ENCODE peak calls at places on chromosome 18, in seven cellular contexts. One of them, this sample, is unnamed.

GRCh38 chr18:58556333-58557012 is 72.4 kb downstream of the ALPK2 start:
- DNase-seq in heart left ventricle: peak; percentile 70
- DNase-seq in Peyer's patch: peak; percentile 54
- DNase-seq in endothelial cell of umbilical vein: no peak
- DNase-seq in spleen: no peak
- DNase-seq in esophagus squamous epithelium: no peak
- DNase-seq in ovary: no peak
- DNase-seq in this sample: no peak

GRCh38 chr18:23585007-23585871 is 1.1 kb downstream of the NPC1 start:
- DNase-seq in endothelial cell of umbilical vein: peak; percentile 40
- DNase-seq in heart left ventricle: no peak
- DNase-seq in spleen: no peak
- DNase-seq in esophagus squamous epithelium: no peak
- DNase-seq in Peyer's patch: peak; percentile 37
- DNase-seq in ovary: no peak
- DNase-seq in this sample: no peak

GRCh38 chr18:12159446-12159845 is 65.8 kb downstream of the ANKRD62 start:
- DNase-seq in endothelial cell of umbilical vein: no peak
- DNase-seq in ovary: no peak
- DNase-seq in esophagus squamous epithelium: no peak
- DNase-seq in heart left ventricle: no peak
- DNase-seq in spleen: no peak
- DNase-seq in Peyer's patch: no peak
- DNase-seq in this sample: no peak

GRCh38 chr18:46547520-46547919 is 109.5 kb downstream of the LOXHD1 start:
- DNase-seq in spleen: no peak
- DNase-seq in Peyer's patch: no peak
- DNase-seq in esophagus squamous epithelium: no peak
- DNase-seq in heart left ventricle: no peak
- DNase-seq in endothelial cell of umbilical vein: no peak
- DNase-seq in ovary: no peak
- DNase-seq in this sample: no peak

GRCh38 chr18:74742573-74742972 is 144.9 kb downstream of the ZNF407 start:
- DNase-seq in spleen: no peak
- DNase-seq in Peyer's patch: no peak
- DNase-seq in ovary: no peak
- DNase-seq in endothelial cell of umbilical vein: no peak
- DNase-seq in esophagus squamous epithelium: no peak
- DNase-seq in heart left ventricle: no peak
- DNase-seq in this sample: no peak

GRCh38 chr18:48711651-48712486 is 173.0 kb downstream of the CTIF start:
- DNase-seq in endothelial cell of umbilical vein: peak; percentile 51
- DNase-seq in spleen: peak; percentile 56
- DNase-seq in heart left ventricle: peak; percentile 44
- DNase-seq in Peyer's patch: peak; percentile 18
- DNase-seq in ovary: no peak
- DNase-seq in esophagus squamous epithelium: no peak
- DNase-seq in this sample: no peak

GRCh38 chr18:48475635-48476549 is 62.9 kb upstream of the CTIF start:
- DNase-seq in esophagus squamous epithelium: no peak
- DNase-seq in heart left ventricle: no peak
- DNase-seq in endothelial cell of umbilical vein: peak; percentile 78
- DNase-seq in ovary: peak; percentile 57
- DNase-seq in spleen: no peak
- DNase-seq in Peyer's patch: no peak
- DNase-seq in this sample: no peak

GRCh38 chr18:57062841-57063240 is 84.0 kb upstream of the BOD1L2 start:
- DNase-seq in esophagus squamous epithelium: no peak
- DNase-seq in spleen: no peak
- DNase-seq in ovary: no peak
- DNase-seq in endothelial cell of umbilical vein: no peak
- DNase-seq in Peyer's patch: no peak
- DNase-seq in heart left ventricle: no peak
- DNase-seq in this sample: no peak

GRCh38 chr18:59697236-59697932 is at the start of gene CCBE1:
- DNase-seq in Peyer's patch: no peak
- DNase-seq in heart left ventricle: peak; percentile 80
- DNase-seq in spleen: no peak
- DNase-seq in esophagus squamous epithelium: no peak
- DNase-seq in ovary: peak; percentile 89
- DNase-seq in endothelial cell of umbilical vein: peak; percentile 34
- DNase-seq in this sample: peak; percentile 36

GRCh38 chr18:41940506-41941215 is 14.4 kb upstream of the PIK3C3 start:
- DNase-seq in Peyer's patch: no peak
- DNase-seq in heart left ventricle: no peak
- DNase-seq in endothelial cell of umbilical vein: no peak
- DNase-seq in ovary: no peak
- DNase-seq in esophagus squamous epithelium: no peak
- DNase-seq in spleen: no peak
- DNase-seq in this sample: no peak

GRCh38 chr18:7201096-7201495 is 29.8 kb upstream of the LRRC30 start:
- DNase-seq in heart left ventricle: no peak
- DNase-seq in esophagus squamous epithelium: no peak
- DNase-seq in ovary: no peak
- DNase-seq in endothelial cell of umbilical vein: no peak
- DNase-seq in spleen: no peak
- DNase-seq in Peyer's patch: no peak
- DNase-seq in this sample: no peak

DNA sequence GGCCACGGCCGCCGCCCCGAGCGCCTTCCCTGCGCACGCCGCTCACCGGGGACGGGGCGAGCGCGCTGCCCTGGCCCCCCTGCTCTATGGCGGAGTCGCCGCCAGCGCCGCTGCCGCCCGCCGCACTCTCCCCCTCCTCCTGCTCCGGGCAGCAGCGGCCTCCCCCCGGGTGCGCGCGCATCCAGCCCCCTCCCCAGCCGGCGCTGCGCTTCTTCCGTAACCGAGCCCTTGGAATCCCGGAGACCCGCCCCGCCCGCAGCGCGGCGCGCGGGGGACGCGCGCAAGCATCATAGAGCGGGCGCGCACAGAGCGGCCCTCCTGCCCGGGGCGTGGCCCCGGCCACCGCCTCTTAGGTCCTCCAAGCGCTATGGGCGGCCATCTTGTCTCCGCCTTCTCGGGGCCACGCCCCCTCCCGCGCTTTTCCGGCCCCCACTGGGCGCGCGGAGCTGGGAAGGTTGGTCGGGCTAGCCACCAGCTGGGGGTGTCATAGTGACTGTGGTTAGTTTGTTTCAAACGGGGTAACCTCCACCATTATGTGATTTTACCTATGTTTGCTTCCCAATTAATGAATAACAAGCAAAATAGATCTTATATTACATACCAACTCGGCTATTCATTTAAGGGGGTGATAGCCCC is at the start of gene MBD2:
- DNase-seq in heart left ventricle: peak; percentile 97
- DNase-seq in esophagus squamous epithelium: peak; percentile 79
- DNase-seq in endothelial cell of umbilical vein: peak; percentile 98
- DNase-seq in ovary: peak; percentile 95
- DNase-seq in Peyer's patch: peak; percentile 93
- DNase-seq in spleen: peak; percentile 99
- DNase-seq in this sample: peak; percentile 93
- TF ChIP-seq CTCF in heart left ventricle: peak; percentile 62
- TF ChIP-seq CTCF in esophagus squamous epithelium: peak; percentile 13
- TF ChIP-seq CTCF in endothelial cell of umbilical vein: no peak
- TF ChIP-seq CTCF in ovary: no peak
- TF ChIP-seq CTCF in Peyer's patch: peak; percentile 31
- TF ChIP-seq CTCF in spleen: peak; percentile 18
- TF ChIP-seq CTCF in this sample: no peak

GRCh38 chr18:21612125-21613100 is at the start of gene SNRPD1:
- DNase-seq in spleen: peak; percentile 98
- DNase-seq in esophagus squamous epithelium: peak; percentile 19
- DNase-seq in Peyer's patch: peak; percentile 77
- DNase-seq in ovary: peak; percentile 90
- DNase-seq in endothelial cell of umbilical vein: peak; percentile 96
- DNase-seq in heart left ventricle: peak; percentile 93
- DNase-seq in this sample: peak; percentile 95
- TF ChIP-seq POLR2A in spleen: no peak
- TF ChIP-seq POLR2A in esophagus squamous epithelium: peak; percentile 30
- TF ChIP-seq POLR2A in Peyer's patch: peak; percentile 38
- TF ChIP-seq POLR2A in ovary: peak; percentile 41
- TF ChIP-seq POLR2A in endothelial cell of umbilical vein: peak; percentile 94
- TF ChIP-seq POLR2A in heart left ventricle: no peak
- TF ChIP-seq POLR2A in this sample: no peak

GRCh38 chr18:32461704-32462272 is 8.9 kb downstream of the GAREM1 start:
- DNase-seq in heart left ventricle: no peak
- DNase-seq in spleen: no peak
- DNase-seq in endothelial cell of umbilical vein: no peak
- DNase-seq in ovary: no peak
- DNase-seq in esophagus squamous epithelium: no peak
- DNase-seq in Peyer's patch: no peak
- DNase-seq in this sample: no peak
- TF ChIP-seq CTCF in heart left ventricle: no peak
- TF ChIP-seq CTCF in spleen: no peak
- TF ChIP-seq CTCF in endothelial cell of umbilical vein: no peak
- TF ChIP-seq CTCF in ovary: no peak
- TF ChIP-seq CTCF in esophagus squamous epithelium: no peak
- TF ChIP-seq CTCF in Peyer's patch: no peak
- TF ChIP-seq CTCF in this sample: no peak

GRCh38 chr18:33472554-33472953 is 32.0 kb upstream of the CCDC178 start:
- DNase-seq in Peyer's patch: no peak
- DNase-seq in endothelial cell of umbilical vein: no peak
- DNase-seq in esophagus squamous epithelium: no peak
- DNase-seq in spleen: no peak
- DNase-seq in heart left ventricle: no peak
- DNase-seq in ovary: no peak
- DNase-seq in this sample: no peak

GRCh38 chr18:33467531-33467930 is 27.0 kb upstream of the CCDC178 start:
- DNase-seq in Peyer's patch: no peak
- DNase-seq in heart left ventricle: no peak
- DNase-seq in esophagus squamous epithelium: no peak
- DNase-seq in endothelial cell of umbilical vein: no peak
- DNase-seq in ovary: no peak
- DNase-seq in spleen: no peak
- DNase-seq in this sample: no peak

GRCh38 chr18:33470229-33470628 is 29.7 kb upstream of the CCDC178 start:
- DNase-seq in Peyer's patch: no peak
- DNase-seq in heart left ventricle: no peak
- DNase-seq in spleen: no peak
- DNase-seq in esophagus squamous epithelium: no peak
- DNase-seq in ovary: no peak
- DNase-seq in endothelial cell of umbilical vein: no peak
- DNase-seq in this sample: no peak

GRCh38 chr18:33466822-33467221 is 26.3 kb upstream of the CCDC178 start:
- DNase-seq in spleen: no peak
- DNase-seq in esophagus squamous epithelium: no peak
- DNase-seq in endothelial cell of umbilical vein: no peak
- DNase-seq in heart left ventricle: no peak
- DNase-seq in Peyer's patch: no peak
- DNase-seq in ovary: no peak
- DNase-seq in this sample: no peak

GRCh38 chr18:33469699-33470098 is 29.2 kb upstream of the CCDC178 start:
- DNase-seq in spleen: no peak
- DNase-seq in heart left ventricle: no peak
- DNase-seq in Peyer's patch: no peak
- DNase-seq in esophagus squamous epithelium: no peak
- DNase-seq in endothelial cell of umbilical vein: no peak
- DNase-seq in ovary: no peak
- DNase-seq in this sample: no peak
- TF ChIP-seq POLR2A in spleen: no peak
- TF ChIP-seq POLR2A in heart left ventricle: no peak
- TF ChIP-seq POLR2A in Peyer's patch: no peak
- TF ChIP-seq POLR2A in esophagus squamous epithelium: no peak
- TF ChIP-seq POLR2A in endothelial cell of umbilical vein: no peak
- TF ChIP-seq POLR2A in ovary: no peak
- TF ChIP-seq POLR2A in this sample: no peak

DNA sequence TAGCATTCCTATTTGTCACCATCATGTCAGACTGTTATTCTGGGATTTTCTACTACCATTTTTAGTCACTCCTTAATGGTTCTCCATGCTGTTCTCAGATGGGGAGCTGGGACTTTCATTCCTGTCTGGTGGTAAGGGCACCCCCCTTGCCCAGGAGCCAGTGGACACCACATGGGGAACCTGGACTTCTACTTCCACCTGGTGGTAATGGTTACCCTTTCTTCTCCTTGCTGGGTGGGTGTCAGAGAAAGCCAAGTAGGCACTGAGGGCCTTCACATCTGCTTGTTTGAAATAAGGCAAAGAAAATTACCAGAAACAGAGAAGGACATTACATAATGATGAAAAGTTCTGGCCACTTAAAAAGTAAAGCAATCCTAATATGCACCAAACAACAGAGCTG is 239.8 kb downstream of the FHOD3 start:
- DNase-seq in Peyer's patch: no peak
- DNase-seq in endothelial cell of umbilical vein: no peak
- DNase-seq in esophagus squamous epithelium: no peak
- DNase-seq in heart left ventricle: no peak
- DNase-seq in ovary: no peak
- DNase-seq in spleen: no peak
- DNase-seq in this sample: no peak
- TF ChIP-seq CTCF in Peyer's patch: no peak
- TF ChIP-seq CTCF in endothelial cell of umbilical vein: no peak
- TF ChIP-seq CTCF in esophagus squamous epithelium: no peak
- TF ChIP-seq CTCF in heart left ventricle: no peak
- TF ChIP-seq CTCF in ovary: no peak
- TF ChIP-seq CTCF in spleen: no peak
- TF ChIP-seq CTCF in this sample: no peak

GRCh38 chr18:61955644-61956043 is 62.8 kb upstream of the RNF152 start:
- DNase-seq in esophagus squamous epithelium: no peak
- DNase-seq in endothelial cell of umbilical vein: peak; percentile 56
- DNase-seq in Peyer's patch: no peak
- DNase-seq in ovary: no peak
- DNase-seq in spleen: no peak
- DNase-seq in heart left ventricle: no peak
- DNase-seq in this sample: no peak

GRCh38 chr18:61953161-61953560 is 60.4 kb upstream of the RNF152 start:
- DNase-seq in endothelial cell of umbilical vein: no peak
- DNase-seq in spleen: no peak
- DNase-seq in ovary: no peak
- DNase-seq in heart left ventricle: no peak
- DNase-seq in Peyer's patch: no peak
- DNase-seq in esophagus squamous epithelium: no peak
- DNase-seq in this sample: no peak

GRCh38 chr18:61951396-61951795 is 58.6 kb upstream of the RNF152 start:
- DNase-seq in heart left ventricle: no peak
- DNase-seq in ovary: no peak
- DNase-seq in spleen: no peak
- DNase-seq in Peyer's patch: no peak
- DNase-seq in endothelial cell of umbilical vein: no peak
- DNase-seq in esophagus squamous epithelium: no peak
- DNase-seq in this sample: no peak

GRCh38 chr18:61953641-61954040 is 60.8 kb upstream of the RNF152 start:
- DNase-seq in Peyer's patch: no peak
- DNase-seq in esophagus squamous epithelium: no peak
- DNase-seq in endothelial cell of umbilical vein: no peak
- DNase-seq in heart left ventricle: no peak
- DNase-seq in ovary: no peak
- DNase-seq in spleen: no peak
- DNase-seq in this sample: no peak

DNA sequence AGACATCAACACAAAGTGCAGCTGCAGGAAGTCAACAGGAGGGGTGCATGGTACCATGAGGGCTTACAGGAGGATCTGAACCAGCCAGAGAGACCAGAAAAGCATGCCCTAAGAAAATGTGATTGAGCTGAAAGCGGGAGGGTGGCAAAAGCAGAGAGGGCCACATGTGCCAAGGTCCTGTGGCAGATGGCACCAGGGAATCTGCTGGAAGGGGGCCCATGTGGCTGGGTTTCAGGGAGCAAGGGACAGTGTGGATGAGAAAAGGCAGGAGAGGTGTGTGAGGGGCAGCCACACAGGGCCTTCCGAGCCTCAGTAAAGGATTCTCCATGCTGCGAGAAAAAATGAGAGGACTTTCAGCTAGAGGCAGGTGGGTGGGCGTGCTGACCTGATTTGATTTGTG is 61.5 kb upstream of the RNF152 start:
- DNase-seq in heart left ventricle: no peak
- DNase-seq in esophagus squamous epithelium: no peak
- DNase-seq in Peyer's patch: no peak
- DNase-seq in endothelial cell of umbilical vein: no peak
- DNase-seq in spleen: no peak
- DNase-seq in ovary: no peak
- DNase-seq in this sample: no peak
- TF ChIP-seq POLR2A in heart left ventricle: no peak
- TF ChIP-seq POLR2A in esophagus squamous epithelium: no peak
- TF ChIP-seq POLR2A in Peyer's patch: no peak
- TF ChIP-seq POLR2A in endothelial cell of umbilical vein: no peak
- TF ChIP-seq POLR2A in spleen: no peak
- TF ChIP-seq POLR2A in ovary: no peak
- TF ChIP-seq POLR2A in this sample: no peak

This sample was measured in lower leg skin.